ENCODE peak calls at places on chromosome 1, in ten cellular contexts. R is testis, L is ecto neural progenitor cell, P is iPS-NIHi11, J is AG09309, C is C1 segment of cervical spinal cord, W is GM23248, Y is AG10803, O is COR-L47, T is right cardiac atrium. D is an unnamed sample.

GRCh38 chr1:97050501-97050900 is 328.9 kb downstream of the PTBP2 start:
- DNase-seq in R (no peak), L (no peak), P (no peak), J (no peak), C (no peak), W (peak; percentile 48), Y (peak; percentile 37), O (peak; percentile 30), T (no peak), D (no peak)

GRCh38 chr1:99457381-99458165 is 188.3 kb upstream of the PALMD start:
- DNase-seq in R (no peak), L (no peak), P (no peak), J (peak; percentile 67), C (no peak), W (peak; percentile 89), Y (peak; percentile 50), O (no peak), T (no peak), D (no peak)

GRCh38 chr1:110964400-110964903 is 730 bp upstream of the LRIF1 start:
- DNase-seq in R (no peak), L (no peak), P (no peak), J (no peak), C (no peak), W (no peak), Y (no peak), O (no peak), T (no peak), D (no peak)

GRCh38 chr1:231638647-231639046 is 12.1 kb downstream of the DISC1 start:
- DNase-seq in R (no peak), L (no peak), P (no peak), J (no peak), C (no peak), W (peak; percentile 23), Y (no peak), O (no peak), T (no peak), D (no peak)

GRCh38 chr1:22228505-22228911 is 85.6 kb upstream of the WNT4 start:
- DNase-seq in R (no peak), L (no peak), P (no peak), J (no peak), C (no peak), W (no peak), Y (no peak), O (no peak), T (no peak), D (no peak)

GRCh38 chr1:65175171-65176070 is 27.4 kb downstream of the AK4 start:
- DNase-seq in R (peak; percentile 37), L (no peak), P (no peak), J (no peak), C (no peak), W (no peak), Y (peak; percentile 33), O (no peak), T (peak; percentile 58), D (no peak)

GRCh38 chr1:229203030-229203751 is 67.7 kb upstream of the RAB4A start:
- DNase-seq in R (peak; percentile 74), L (peak; percentile 80), P (peak; percentile 94), J (no peak), C (no peak), W (peak; percentile 45), Y (peak; percentile 66), O (no peak), T (no peak), D (no peak)

GRCh38 chr1:46285730-46286477 is 17.5 kb downstream of the LRRC41 start:
- DNase-seq in R (no peak), L (no peak), P (no peak), J (no peak), C (no peak), W (no peak), Y (no peak), O (no peak), T (no peak), D (no peak)

GRCh38 chr1:75203415-75204277 is 69.5 kb downstream of the LHX8 start:
- DNase-seq in R (peak; percentile 36), L (no peak), P (peak; percentile 38), J (peak; percentile 5), C (no peak), W (peak; percentile 74), Y (peak; percentile 53), O (peak; percentile 64), T (no peak), D (no peak)

GRCh38 chr1:70211536-70211935 is 6.2 kb upstream of the LRRC40 start:
- DNase-seq in R (no peak), L (no peak), P (no peak), J (no peak), C (no peak), W (peak; percentile 51), Y (peak; percentile 8), O (no peak), T (no peak), D (no peak)

GRCh38 chr1:81803423-81804103 is 2.8 kb downstream of the ADGRL2 start:
- DNase-seq in R (peak; percentile 28), L (no peak), P (peak; percentile 12), J (no peak), C (no peak), W (peak; percentile 60), Y (no peak), O (no peak), T (no peak), D (no peak)

GRCh38 chr1:14304381-14304865 is 294.1 kb upstream of the KAZN start:
- DNase-seq in R (peak; percentile 28), L (no peak), P (no peak), J (no peak), C (no peak), W (peak; percentile 69), Y (peak; percentile 90), O (no peak), T (no peak), D (no peak)

GRCh38 chr1:117753652-117754051 is 147.8 kb downstream of the TENT5C start:
- DNase-seq in R (no peak), L (no peak), P (no peak), J (peak; percentile 41), C (no peak), W (peak; percentile 80), Y (peak; percentile 84), O (no peak), T (no peak), D (no peak)

GRCh38 chr1:91020967-91021685 is 709 bp downstream of the ZNF644 start:
- DNase-seq in R (peak; percentile 79), L (peak; percentile 90), P (peak; percentile 78), J (no peak), C (peak; percentile 55), W (peak; percentile 91), Y (peak; percentile 75), O (peak; percentile 90), T (peak; percentile 70), D (peak; percentile 68)

GRCh38 chr1:22611530-22611947 is 24.9 kb upstream of the C1QA start:
- DNase-seq in R (peak; percentile 73), L (peak; percentile 88), P (peak; percentile 87), J (peak; percentile 4), C (no peak), W (peak; percentile 60), Y (peak; percentile 36), O (no peak), T (peak; percentile 45), D (no peak)

GRCh38 chr1:234243872-234244271 is 129.4 kb upstream of the COA6 start:
- DNase-seq in R (no peak), L (no peak), P (no peak), J (no peak), C (no peak), W (no peak), Y (no peak), O (no peak), T (no peak), D (no peak)

GRCh38 chr1:117636637-117637425 is 31.0 kb downstream of the TENT5C start:
- DNase-seq in R (no peak), L (no peak), P (no peak), J (no peak), C (no peak), W (no peak), Y (no peak), O (no peak), T (no peak), D (no peak)

GRCh38 chr1:226436855-226437491 is 29.1 kb upstream of the PARP1 start:
- DNase-seq in R (peak; percentile 32), L (no peak), P (no peak), J (no peak), C (no peak), W (no peak), Y (no peak), O (peak; percentile 77), T (no peak), D (no peak)

GRCh38 chr1:192809286-192810252 is 730 bp downstream of the RGS2 start:
- DNase-seq in R (peak; percentile 60), L (no peak), P (no peak), J (no peak), C (no peak), W (peak; percentile 87), Y (peak; percentile 38), O (peak; percentile 56), T (peak; percentile 40), D (peak; percentile 70)